ENCODE peak calls at places on chromosomes 2 and 18, in five cellular contexts. U, G, F, X and B are unnamed samples.

GRCh38 chr2:46564350-46564749 is 85.0 kb downstream of the TMEM247 start:
- DNase-seq in U (no peak), G (no peak), F (no peak), X (peak), B (no peak)

GRCh38 chr2:140893685-140894084 is 1237.1 kb downstream of the LRP1B start:
- DNase-seq in U (no peak), G (peak), F (no peak), X (peak), B (peak)

GRCh38 chr2:102235491-102235890 is 48.7 kb downstream of the IL1RL2 start:
- DNase-seq in U (peak), G (peak), F (no peak), X (peak), B (peak)

GRCh38 chr2:176826356-176826755 is 386.2 kb upstream of the HNRNPA3 start:
- DNase-seq in U (no peak), G (no peak), F (no peak), X (no peak), B (no peak)

GRCh38 chr2:11771971-11772615 is 25.7 kb downstream of the LPIN1 start:
- DNase-seq in U (no peak), G (no peak), F (no peak), X (peak), B (no peak)

GRCh38 chr2:29001791-29002190 is 20.7 kb downstream of the TOGARAM2 start:
- DNase-seq in U (no peak), G (no peak), F (no peak), X (no peak), B (no peak)

GRCh38 chr2:118227698-118228508 is 139.6 kb downstream of the INSIG2 start:
- DNase-seq in U (no peak), G (peak), F (peak), X (peak), B (peak)

GRCh38 chr18:22606563-22607283 is 189.0 kb upstream of the CTAGE1 start:
- DNase-seq in U (no peak), G (no peak), F (no peak), X (no peak), B (no peak)

GRCh38 chr2:35163948-35164347 is 1191.6 kb upstream of the CRIM1 start:
- DNase-seq in U (no peak), G (no peak), F (no peak), X (no peak), B (no peak)

DNA sequence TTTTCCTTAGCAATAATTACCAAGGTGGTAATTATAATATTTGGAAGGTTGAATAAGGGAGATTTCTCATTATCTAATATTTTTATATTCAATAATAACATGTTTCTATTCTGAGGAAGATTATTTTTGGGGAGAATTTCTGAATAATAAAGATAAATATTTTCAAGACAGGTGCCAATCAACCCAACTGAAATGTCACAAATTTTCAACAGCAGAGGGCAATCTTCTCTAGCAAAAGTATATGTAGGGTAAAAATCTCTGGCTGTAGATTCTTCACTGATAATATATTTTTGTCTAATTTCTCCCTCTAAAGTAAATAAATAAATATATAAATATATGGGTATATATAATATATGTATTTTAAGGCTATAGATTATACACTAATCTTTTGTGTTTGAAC is 1187.2 kb upstream of the CRIM1 start:
- DNase-seq in U (no peak), G (peak), F (no peak), X (no peak), B (peak)
- TF ChIP-seq CTCF in U (no peak), G (no peak), F (peak), X (no peak), B (no peak)

GRCh38 chr2:186485576-186485870 is 537 bp upstream of the ZC3H15 start:
- DNase-seq in U (no peak), G (no peak), F (no peak), X (no peak), B (no peak)

GRCh38 chr2:186486651-186487647 is 889 bp downstream of the ZC3H15 start:
- DNase-seq in U (no peak), G (peak), F (no peak), X (peak), B (peak)

GRCh38 chr2:186485871-186486650 is at the start of gene ZC3H15:
- DNase-seq in U (peak), G (peak), F (peak), X (peak), B (peak)

GRCh38 chr2:186480991-186481390 is 5.1 kb upstream of the ZC3H15 start:
- DNase-seq in U (no peak), G (no peak), F (no peak), X (no peak), B (peak)

DNA sequence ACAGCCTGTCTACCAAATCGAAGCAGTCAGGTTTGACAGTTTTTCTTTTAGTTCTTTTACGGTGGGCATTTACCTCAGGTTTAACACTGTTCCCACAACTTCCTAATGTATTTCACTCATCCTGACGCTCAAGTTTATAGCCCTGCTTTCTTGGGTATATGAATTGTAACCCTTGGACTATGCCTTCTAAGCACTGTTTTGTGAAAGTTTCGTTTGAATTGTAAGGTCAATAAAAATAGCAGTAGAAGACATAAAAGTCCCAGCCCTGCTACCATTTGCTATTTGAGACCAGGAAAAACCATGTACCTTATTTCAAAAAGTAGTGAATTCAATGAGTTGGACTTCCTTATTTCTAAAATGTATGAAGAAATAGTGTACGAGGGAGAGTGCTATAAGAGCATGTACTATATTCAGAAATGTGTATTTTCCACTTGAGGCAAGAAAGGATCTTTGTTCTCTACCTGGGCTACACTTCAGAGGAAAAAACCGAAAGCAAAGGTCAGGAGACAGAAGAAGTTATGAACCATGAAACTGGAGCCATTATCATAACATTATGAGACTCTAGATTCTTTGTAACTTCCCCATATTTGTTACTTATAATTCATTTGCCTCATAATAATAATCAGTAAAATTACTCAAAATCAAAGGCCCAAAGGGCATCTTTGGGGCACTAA is 1.9 kb upstream of the ZC3H15 start:
- DNase-seq in U (no peak), G (no peak), F (no peak), X (no peak), B (no peak)
- H3K4me3 ChIP-seq in U (peak), G (peak), F (peak), X (no peak), B (peak)

GRCh38 chr18:292271-292670 is 24.4 kb upstream of the THOC1 start:
- DNase-seq in U (no peak), G (no peak), F (no peak), X (peak), B (no peak)
- TF ChIP-seq CTCF in U (no peak), G (peak), F (no peak), X (peak), B (no peak)

GRCh38 chr2:160087854-160088745 is 25.7 kb upstream of the PLA2R1 start:
- DNase-seq in U (no peak), G (peak), F (no peak), X (peak), B (peak)
- H3K4me3 ChIP-seq in U (no peak), G (no peak), F (no peak), X (no peak), B (no peak)

GRCh38 chr2:79512442-79513401 is at the start of gene CTNNA2:
- DNase-seq in U (peak), G (peak), F (no peak), X (peak), B (peak)
- TF ChIP-seq CTCF in U (peak), G (no peak), F (no peak), X (no peak), B (no peak)

GRCh38 chr2:179592167-179592936 is 269.1 kb downstream of the ZNF385B start:
- DNase-seq in U (no peak), G (peak), F (no peak), X (peak), B (no peak)

GRCh38 chr2:179594268-179595112 is 266.9 kb downstream of the ZNF385B start:
- DNase-seq in U (no peak), G (no peak), F (no peak), X (peak), B (no peak)

GRCh38 chr2:179593323-179593722 is 268.1 kb downstream of the ZNF385B start:
- DNase-seq in U (no peak), G (no peak), F (no peak), X (no peak), B (no peak)

GRCh38 chr2:179588486-179589145 is 272.8 kb downstream of the ZNF385B start:
- DNase-seq in U (no peak), G (no peak), F (no peak), X (no peak), B (no peak)

DNA sequence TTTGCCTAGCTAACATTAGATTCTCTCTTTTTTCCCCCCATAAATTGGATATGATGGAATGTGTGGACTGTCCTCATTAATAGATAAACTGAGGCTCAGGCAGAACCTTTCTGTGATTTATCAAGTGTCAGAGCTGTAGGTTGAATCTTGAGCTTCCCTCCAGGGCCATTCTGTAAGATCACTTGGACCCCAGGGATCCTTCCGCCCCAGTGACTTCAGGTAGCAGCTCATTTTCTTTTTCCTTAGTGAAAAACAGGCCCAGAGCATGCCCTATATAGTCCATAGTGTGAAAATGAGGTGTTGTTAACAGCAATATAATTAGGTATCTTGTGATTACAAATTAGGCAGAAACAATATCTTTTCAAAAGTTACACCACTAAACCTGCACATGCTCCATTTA is 269.7 kb downstream of the ZNF385B start:
- DNase-seq in U (no peak), G (no peak), F (no peak), X (no peak), B (no peak)
- H3K4me3 ChIP-seq in U (no peak), G (no peak), F (no peak), X (no peak), B (no peak)